ENCODE peak calls at places on chromosomes 6 and 20, in nine cellular contexts. One of them, this sample, is unnamed.

GRCh38 chr6:44076366-44077200 is 50.7 kb downstream of the MRPL14 start:
- DNase-seq in mammary epithelial cell: no peak
- DNase-seq in psoas muscle: peak
- DNase-seq in MM.1S: no peak
- DNase-seq in fibroblast of mammary gland: no peak
- DNase-seq in left ventricle myocardium inferior: peak
- DNase-seq in CD8-positive, alpha-beta T cell: no peak
- DNase-seq in breast epithelium: no peak
- DNase-seq in body of pancreas: peak
- DNase-seq in this sample: peak

GRCh38 chr6:33324139-33324538 is 6.6 kb upstream of the ZBTB22 start:
- DNase-seq in mammary epithelial cell: no peak
- DNase-seq in CD8-positive, alpha-beta T cell: no peak
- DNase-seq in breast epithelium: no peak
- DNase-seq in MM.1S: no peak
- DNase-seq in left ventricle myocardium inferior: no peak
- DNase-seq in body of pancreas: no peak
- DNase-seq in fibroblast of mammary gland: no peak
- DNase-seq in psoas muscle: no peak
- DNase-seq in this sample: no peak

GRCh38 chr6:11585426-11586016 is 48.0 kb downstream of the TMEM170B start:
- DNase-seq in fibroblast of mammary gland: peak
- DNase-seq in psoas muscle: no peak
- DNase-seq in body of pancreas: no peak
- DNase-seq in MM.1S: peak
- DNase-seq in mammary epithelial cell: peak
- DNase-seq in breast epithelium: no peak
- DNase-seq in left ventricle myocardium inferior: no peak
- DNase-seq in CD8-positive, alpha-beta T cell: no peak
- DNase-seq in this sample: peak

GRCh38 chr6:109891924-109892323 is 86.2 kb upstream of the GPR6 start:
- DNase-seq in MM.1S: no peak
- DNase-seq in mammary epithelial cell: no peak
- DNase-seq in psoas muscle: no peak
- DNase-seq in body of pancreas: peak
- DNase-seq in CD8-positive, alpha-beta T cell: no peak
- DNase-seq in fibroblast of mammary gland: no peak
- DNase-seq in breast epithelium: no peak
- DNase-seq in left ventricle myocardium inferior: no peak
- DNase-seq in this sample: no peak

GRCh38 chr6:115891111-115891669 is 169.5 kb downstream of the FRK start:
- DNase-seq in MM.1S: no peak
- DNase-seq in CD8-positive, alpha-beta T cell: no peak
- DNase-seq in breast epithelium: no peak
- DNase-seq in mammary epithelial cell: peak
- DNase-seq in psoas muscle: no peak
- DNase-seq in body of pancreas: no peak
- DNase-seq in fibroblast of mammary gland: peak
- DNase-seq in left ventricle myocardium inferior: no peak
- DNase-seq in this sample: peak

GRCh38 chr6:93751969-93752368 is 332.6 kb upstream of the EPHA7 start:
- DNase-seq in psoas muscle: no peak
- DNase-seq in MM.1S: no peak
- DNase-seq in breast epithelium: no peak
- DNase-seq in body of pancreas: no peak
- DNase-seq in mammary epithelial cell: no peak
- DNase-seq in left ventricle myocardium inferior: no peak
- DNase-seq in CD8-positive, alpha-beta T cell: no peak
- DNase-seq in fibroblast of mammary gland: peak
- DNase-seq in this sample: no peak

GRCh38 chr6:53651149-53651763 is 14.3 kb downstream of the KLHL31 start:
- DNase-seq in fibroblast of mammary gland: peak
- DNase-seq in MM.1S: peak
- DNase-seq in breast epithelium: peak
- DNase-seq in CD8-positive, alpha-beta T cell: peak
- DNase-seq in mammary epithelial cell: peak
- DNase-seq in body of pancreas: peak
- DNase-seq in psoas muscle: peak
- DNase-seq in left ventricle myocardium inferior: no peak
- DNase-seq in this sample: peak

GRCh38 chr6:37550436-37550835 is 50.7 kb upstream of the CCDC167 start:
- DNase-seq in left ventricle myocardium inferior: no peak
- DNase-seq in MM.1S: no peak
- DNase-seq in CD8-positive, alpha-beta T cell: no peak
- DNase-seq in mammary epithelial cell: no peak
- DNase-seq in body of pancreas: no peak
- DNase-seq in fibroblast of mammary gland: peak
- DNase-seq in psoas muscle: no peak
- DNase-seq in breast epithelium: no peak
- DNase-seq in this sample: no peak

GRCh38 chr6:149859938-149860337 is 4.2 kb downstream of the LRP11 start:
- DNase-seq in CD8-positive, alpha-beta T cell: no peak
- DNase-seq in fibroblast of mammary gland: no peak
- DNase-seq in breast epithelium: no peak
- DNase-seq in body of pancreas: no peak
- DNase-seq in mammary epithelial cell: no peak
- DNase-seq in left ventricle myocardium inferior: no peak
- DNase-seq in psoas muscle: no peak
- DNase-seq in MM.1S: no peak
- DNase-seq in this sample: no peak

GRCh38 chr6:149860513-149860833 is 3.7 kb downstream of the LRP11 start:
- DNase-seq in body of pancreas: no peak
- DNase-seq in fibroblast of mammary gland: no peak
- DNase-seq in CD8-positive, alpha-beta T cell: no peak
- DNase-seq in left ventricle myocardium inferior: no peak
- DNase-seq in MM.1S: no peak
- DNase-seq in mammary epithelial cell: no peak
- DNase-seq in psoas muscle: no peak
- DNase-seq in breast epithelium: no peak
- DNase-seq in this sample: no peak

GRCh38 chr6:149861603-149862423 is 2.3 kb downstream of the LRP11 start:
- DNase-seq in MM.1S: no peak
- DNase-seq in body of pancreas: no peak
- DNase-seq in mammary epithelial cell: no peak
- DNase-seq in CD8-positive, alpha-beta T cell: no peak
- DNase-seq in left ventricle myocardium inferior: no peak
- DNase-seq in breast epithelium: no peak
- DNase-seq in fibroblast of mammary gland: no peak
- DNase-seq in psoas muscle: no peak
- DNase-seq in this sample: no peak

GRCh38 chr6:149859368-149859767 is 4.8 kb downstream of the LRP11 start:
- DNase-seq in breast epithelium: no peak
- DNase-seq in fibroblast of mammary gland: peak
- DNase-seq in mammary epithelial cell: peak
- DNase-seq in left ventricle myocardium inferior: no peak
- DNase-seq in MM.1S: no peak
- DNase-seq in psoas muscle: no peak
- DNase-seq in CD8-positive, alpha-beta T cell: no peak
- DNase-seq in body of pancreas: peak
- DNase-seq in this sample: no peak

DNA sequence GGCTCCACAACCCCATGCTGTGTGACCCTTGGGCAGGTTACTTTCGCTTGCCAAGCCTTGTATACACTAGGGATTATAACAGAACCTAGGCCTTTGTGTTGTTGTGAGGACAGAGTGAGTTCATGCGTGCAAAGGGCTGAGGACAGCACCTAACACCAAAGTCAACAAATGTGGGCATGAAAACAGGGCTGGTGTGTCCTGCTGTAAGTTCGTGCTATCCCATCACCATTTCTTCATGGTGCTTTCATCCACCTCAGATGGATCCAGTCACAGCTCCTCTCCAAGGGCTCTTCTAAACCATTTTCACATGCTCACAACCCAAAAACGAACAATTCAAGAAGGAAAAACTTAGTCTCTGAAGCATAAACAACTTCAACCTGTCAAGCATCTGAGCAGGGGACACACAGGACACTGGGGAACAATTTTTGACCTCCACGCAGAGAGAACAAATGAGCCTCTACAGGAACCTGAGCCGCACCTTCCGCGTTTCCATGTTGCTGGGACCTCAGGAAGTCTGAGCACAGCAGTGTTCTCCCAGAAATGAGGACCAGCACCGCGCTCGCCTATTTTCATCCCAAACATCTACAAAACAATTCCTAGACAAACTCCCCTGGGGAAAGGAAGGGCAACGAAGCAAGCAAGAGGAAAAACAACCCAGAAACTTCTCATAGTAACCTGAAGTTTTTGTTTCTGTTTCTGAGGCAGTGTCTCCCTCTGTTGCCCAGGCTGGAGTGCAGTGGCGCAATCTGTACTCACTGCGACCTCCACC is 3.1 kb downstream of the LRP11 start:
- DNase-seq in mammary epithelial cell: no peak
- DNase-seq in left ventricle myocardium inferior: no peak
- DNase-seq in psoas muscle: no peak
- DNase-seq in MM.1S: no peak
- DNase-seq in CD8-positive, alpha-beta T cell: no peak
- DNase-seq in breast epithelium: no peak
- DNase-seq in fibroblast of mammary gland: peak
- DNase-seq in body of pancreas: no peak
- DNase-seq in this sample: no peak
- TF ChIP-seq CTCF in mammary epithelial cell: no peak
- TF ChIP-seq CTCF in left ventricle myocardium inferior: no peak
- TF ChIP-seq CTCF in psoas muscle: no peak
- TF ChIP-seq CTCF in MM.1S: no peak
- TF ChIP-seq CTCF in CD8-positive, alpha-beta T cell: no peak
- TF ChIP-seq CTCF in breast epithelium: no peak
- TF ChIP-seq CTCF in fibroblast of mammary gland: peak
- TF ChIP-seq CTCF in body of pancreas: no peak
- TF ChIP-seq CTCF in this sample: peak

GRCh38 chr20:35000922-35001595 is 45.4 kb downstream of the MYH7B start:
- DNase-seq in psoas muscle: peak
- DNase-seq in mammary epithelial cell: no peak
- DNase-seq in CD8-positive, alpha-beta T cell: no peak
- DNase-seq in MM.1S: no peak
- DNase-seq in body of pancreas: no peak
- DNase-seq in fibroblast of mammary gland: no peak
- DNase-seq in left ventricle myocardium inferior: peak
- DNase-seq in breast epithelium: no peak
- DNase-seq in this sample: no peak

GRCh38 chr20:35004051-35004725 is 48.5 kb downstream of the MYH7B start:
- DNase-seq in breast epithelium: peak
- DNase-seq in body of pancreas: no peak
- DNase-seq in MM.1S: no peak
- DNase-seq in left ventricle myocardium inferior: peak
- DNase-seq in psoas muscle: peak
- DNase-seq in fibroblast of mammary gland: no peak
- DNase-seq in CD8-positive, alpha-beta T cell: no peak
- DNase-seq in mammary epithelial cell: no peak
- DNase-seq in this sample: no peak

GRCh38 chr20:35003211-35004031 is 47.8 kb downstream of the MYH7B start:
- DNase-seq in fibroblast of mammary gland: no peak
- DNase-seq in CD8-positive, alpha-beta T cell: no peak
- DNase-seq in mammary epithelial cell: no peak
- DNase-seq in breast epithelium: peak
- DNase-seq in psoas muscle: peak
- DNase-seq in body of pancreas: no peak
- DNase-seq in left ventricle myocardium inferior: peak
- DNase-seq in MM.1S: no peak
- DNase-seq in this sample: no peak

GRCh38 chr20:35001596-35002362 is 46.1 kb downstream of the MYH7B start:
- DNase-seq in MM.1S: no peak
- DNase-seq in CD8-positive, alpha-beta T cell: no peak
- DNase-seq in left ventricle myocardium inferior: peak
- DNase-seq in body of pancreas: no peak
- DNase-seq in fibroblast of mammary gland: no peak
- DNase-seq in psoas muscle: peak
- DNase-seq in breast epithelium: no peak
- DNase-seq in mammary epithelial cell: no peak
- DNase-seq in this sample: no peak

GRCh38 chr20:35002426-35003210 is 47.0 kb downstream of the MYH7B start:
- DNase-seq in CD8-positive, alpha-beta T cell: no peak
- DNase-seq in breast epithelium: no peak
- DNase-seq in left ventricle myocardium inferior: peak
- DNase-seq in MM.1S: no peak
- DNase-seq in mammary epithelial cell: no peak
- DNase-seq in fibroblast of mammary gland: no peak
- DNase-seq in psoas muscle: peak
- DNase-seq in body of pancreas: no peak
- DNase-seq in this sample: no peak
- TF ChIP-seq CTCF in CD8-positive, alpha-beta T cell: no peak
- TF ChIP-seq CTCF in breast epithelium: no peak
- TF ChIP-seq CTCF in left ventricle myocardium inferior: no peak
- TF ChIP-seq CTCF in MM.1S: no peak
- TF ChIP-seq CTCF in mammary epithelial cell: no peak
- TF ChIP-seq CTCF in fibroblast of mammary gland: no peak
- TF ChIP-seq CTCF in psoas muscle: no peak
- TF ChIP-seq CTCF in body of pancreas: no peak
- TF ChIP-seq CTCF in this sample: no peak

GRCh38 chr20:18712877-18713276 is 100.7 kb upstream of the SCP2D1 start:
- DNase-seq in breast epithelium: no peak
- DNase-seq in CD8-positive, alpha-beta T cell: no peak
- DNase-seq in psoas muscle: no peak
- DNase-seq in body of pancreas: no peak
- DNase-seq in fibroblast of mammary gland: no peak
- DNase-seq in MM.1S: no peak
- DNase-seq in mammary epithelial cell: no peak
- DNase-seq in left ventricle myocardium inferior: no peak
- DNase-seq in this sample: no peak
- TF ChIP-seq CTCF in breast epithelium: no peak
- TF ChIP-seq CTCF in CD8-positive, alpha-beta T cell: no peak
- TF ChIP-seq CTCF in psoas muscle: no peak
- TF ChIP-seq CTCF in body of pancreas: no peak
- TF ChIP-seq CTCF in fibroblast of mammary gland: no peak
- TF ChIP-seq CTCF in MM.1S: no peak
- TF ChIP-seq CTCF in mammary epithelial cell: no peak
- TF ChIP-seq CTCF in left ventricle myocardium inferior: no peak
- TF ChIP-seq CTCF in this sample: no peak

DNA sequence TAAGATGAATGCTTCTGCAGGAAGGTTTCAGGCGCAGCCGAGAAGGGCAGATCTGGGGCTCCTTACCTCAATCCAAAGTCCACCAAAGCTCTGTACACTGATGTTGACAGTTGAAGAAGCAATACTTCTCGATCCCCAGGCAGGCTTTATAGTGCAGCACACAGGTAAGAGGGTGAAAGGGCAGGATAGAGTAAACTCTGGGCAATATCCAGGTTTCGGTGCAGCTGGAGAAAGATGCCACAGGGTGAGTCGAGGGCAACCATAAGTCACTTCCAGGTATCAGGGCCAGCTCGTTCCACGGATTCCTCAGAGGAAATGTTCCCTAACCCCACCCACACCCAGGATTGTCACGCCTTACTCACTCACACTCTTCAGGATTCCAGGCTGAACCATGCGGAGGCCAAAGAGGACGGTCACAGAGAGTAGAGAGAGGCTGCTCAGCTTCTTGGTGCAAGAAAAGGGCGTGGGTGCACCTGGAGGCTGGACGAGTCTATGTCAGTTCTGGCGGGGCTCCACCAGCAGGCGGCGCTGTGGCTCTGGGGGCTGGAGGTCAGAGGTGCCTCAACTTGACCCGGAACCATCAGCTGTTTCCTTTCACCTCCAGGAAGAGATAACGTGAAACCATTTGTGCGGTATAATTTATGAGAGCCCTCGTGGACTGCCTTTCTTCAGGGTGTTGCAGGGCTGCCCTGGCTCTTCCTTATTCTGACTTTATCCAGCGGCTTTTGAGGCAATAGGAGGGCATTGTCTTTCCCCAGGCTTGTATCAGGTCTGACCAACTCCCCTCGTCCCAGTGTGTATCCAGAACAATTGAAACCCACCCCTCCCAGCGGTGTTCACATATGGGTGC is 14.4 kb upstream of the WFDC12 start:
- DNase-seq in psoas muscle: peak
- DNase-seq in MM.1S: peak
- DNase-seq in body of pancreas: peak
- DNase-seq in breast epithelium: peak
- DNase-seq in left ventricle myocardium inferior: peak
- DNase-seq in CD8-positive, alpha-beta T cell: peak
- DNase-seq in fibroblast of mammary gland: peak
- DNase-seq in mammary epithelial cell: peak
- DNase-seq in this sample: peak
- TF ChIP-seq CTCF in psoas muscle: peak
- TF ChIP-seq CTCF in MM.1S: peak
- TF ChIP-seq CTCF in body of pancreas: peak
- TF ChIP-seq CTCF in breast epithelium: peak
- TF ChIP-seq CTCF in left ventricle myocardium inferior: peak
- TF ChIP-seq CTCF in CD8-positive, alpha-beta T cell: peak
- TF ChIP-seq CTCF in fibroblast of mammary gland: peak
- TF ChIP-seq CTCF in mammary epithelial cell: peak
- TF ChIP-seq CTCF in this sample: peak